ENCODE peak calls at places on chromosomes 6 and 20, in ten cellular contexts. G is stromal cell of bone marrow; P is stimulated activated CD4-positive, alpha-beta T cell treated with anti-CD3 and anti-CD28 coated beads, TNF-alpha, amount 100 ng/mL, for 4 hours; A is esophagus muscularis mucosa; T is foreskin fibroblast; S is T-cell; C is HepG2; H is cardiac septum; X is M059J; B is GF-D8. I is an unnamed sample.

GRCh38 chr20:14498809-14499208 is 161.4 kb upstream of the FLRT3 start:
- DNase-seq in G (no peak), P (no peak), A (no peak), T (no peak), S (no peak), C (no peak), H (no peak), X (no peak), B (no peak), I (no peak)

GRCh38 chr6:3326179-3326971 is 67.6 kb downstream of the PSMG4 start:
- DNase-seq in G (no peak), P (no peak), A (no peak), T (no peak), S (no peak), C (no peak), H (peak), X (no peak), B (no peak), I (no peak)

GRCh38 chr6:33620584-33621395 is at the start of gene ITPR3:
- DNase-seq in G (peak), P (peak), A (no peak), T (peak), S (peak), C (no peak), H (no peak), X (peak), B (no peak), I (no peak)

GRCh38 chr20:18738055-18738454 is 75.5 kb upstream of the SCP2D1 start:
- DNase-seq in G (no peak), P (no peak), A (no peak), T (peak), S (peak), C (no peak), H (no peak), X (no peak), B (no peak), I (no peak)

GRCh38 chr6:14660767-14661166 is 543.2 kb downstream of the CD83 start:
- DNase-seq in G (no peak), P (no peak), A (no peak), T (no peak), S (no peak), C (no peak), H (no peak), X (no peak), B (no peak), I (no peak)

GRCh38 chr6:26020291-26020982 is 57.8 kb downstream of the TRIM38 start:
- DNase-seq in G (peak), P (peak), A (no peak), T (peak), S (peak), C (no peak), H (peak), X (peak), B (peak), I (peak)

GRCh38 chr20:31894980-31895675 is 24.7 kb downstream of the TTLL9 start:
- DNase-seq in G (peak), P (no peak), A (no peak), T (peak), S (no peak), C (peak), H (no peak), X (peak), B (peak), I (peak)

GRCh38 chr20:12997128-12997655 is 11.6 kb upstream of the SPTLC3 start:
- DNase-seq in G (no peak), P (no peak), A (no peak), T (no peak), S (no peak), C (no peak), H (no peak), X (no peak), B (no peak), I (no peak)

GRCh38 chr6:52507557-52508260 is 69.2 kb downstream of the TRAM2 start:
- DNase-seq in G (peak), P (no peak), A (no peak), T (peak), S (no peak), C (no peak), H (no peak), X (peak), B (no peak), I (no peak)

GRCh38 chr6:24537082-24537699 is 42.4 kb downstream of the ALDH5A1 start:
- DNase-seq in G (no peak), P (no peak), A (no peak), T (no peak), S (no peak), C (no peak), H (no peak), X (no peak), B (no peak), I (no peak)

GRCh38 chr6:83509416-83509815 is 2.9 kb upstream of the PRSS35 start:
- DNase-seq in G (no peak), P (no peak), A (no peak), T (peak), S (no peak), C (no peak), H (no peak), X (peak), B (no peak), I (no peak)

GRCh38 chr6:7644394-7644793 is 54.4 kb downstream of the SNRNP48 start:
- DNase-seq in G (no peak), P (no peak), A (no peak), T (peak), S (no peak), C (no peak), H (no peak), X (peak), B (no peak), I (no peak)

I was measured in occipital lobe.